ENCODE peak calls at places on chromosomes 3 and 15, in ten cellular contexts. A is astrocyte of the spinal cord; T is skeletal muscle cell; V is mucosa of gallbladder; Y is DMS153; S is hepatic stellate cell; U is esophagus squamous epithelium; M is vagina; E is nephron progenitor cell; I is activated naive CD4-positive, alpha-beta T cell treated with anti-CD3 and anti-CD28 coated beads, Interleukin-2, amount 10 ng/mL, durations not matched to agents 7 days and 5 days. O is an unnamed sample.

GRCh38 chr15:65307978-65308377 is 3.5 kb downstream of the RNU5B-1 start:
- DNase-seq in A (no peak), T (no peak), V (no peak), Y (no peak), S (no peak), U (no peak), M (no peak), E (no peak), I (no peak), O (no peak)

GRCh38 chr15:29139540-29140459 is 129.8 kb downstream of the NSMCE3 start:
- DNase-seq in A (peak; percentile 55), T (no peak), V (no peak), Y (no peak), S (peak; percentile 81), U (no peak), M (no peak), E (peak; percentile 81), I (peak; percentile 61), O (no peak)

GRCh38 chr15:51092480-51092879 is 2.2 kb downstream of the TNFAIP8L3 start:
- DNase-seq in A (no peak), T (no peak), V (no peak), Y (no peak), S (no peak), U (no peak), M (no peak), E (no peak), I (no peak), O (no peak)

GRCh38 chr3:32403663-32404062 is 12.0 kb downstream of the CMTM7 start:
- DNase-seq in A (no peak), T (no peak), V (no peak), Y (no peak), S (no peak), U (no peak), M (no peak), E (no peak), I (no peak), O (no peak)

GRCh38 chr3:184560531-184560930 is 1.1 kb upstream of the EPHB3 start:
- DNase-seq in A (no peak), T (no peak), V (no peak), Y (no peak), S (no peak), U (no peak), M (no peak), E (no peak), I (no peak), O (no peak)

GRCh38 chr3:16871915-16872842 is 12.6 kb upstream of the PLCL2 start:
- DNase-seq in A (no peak), T (peak; percentile 27), V (no peak), Y (no peak), S (no peak), U (no peak), M (no peak), E (no peak), I (no peak), O (no peak)

GRCh38 chr3:129276385-129276784 is 2.3 kb upstream of the HMCES start:
- DNase-seq in A (no peak), T (no peak), V (no peak), Y (no peak), S (no peak), U (no peak), M (no peak), E (no peak), I (no peak), O (peak; percentile 61)

GRCh38 chr3:196422976-196423781 is 9.0 kb downstream of the UBXN7 start:
- DNase-seq in A (peak; percentile 15), T (peak; percentile 55), V (peak; percentile 29), Y (peak; percentile 35), S (peak; percentile 16), U (no peak), M (no peak), E (no peak), I (no peak), O (no peak)

GRCh38 chr3:64489361-64490044 is 198.3 kb downstream of the ADAMTS9 start:
- DNase-seq in A (no peak), T (no peak), V (peak; percentile 61), Y (peak; percentile 53), S (no peak), U (no peak), M (no peak), E (peak; percentile 89), I (no peak), O (no peak)

GRCh38 chr3:57896046-57896445 is 112.2 kb upstream of the FLNB start:
- DNase-seq in A (no peak), T (no peak), V (no peak), Y (no peak), S (no peak), U (no peak), M (no peak), E (no peak), I (no peak), O (no peak)

GRCh38 chr3:184688872-184689271 is 23.0 kb downstream of the MAGEF1 start:
- DNase-seq in A (no peak), T (no peak), V (no peak), Y (no peak), S (no peak), U (no peak), M (no peak), E (no peak), I (no peak), O (no peak)

GRCh38 chr15:78104119-78104479 is 11.7 kb downstream of the SH2D7 start:
- DNase-seq in A (no peak), T (no peak), V (no peak), Y (no peak), S (no peak), U (no peak), M (no peak), E (no peak), I (no peak), O (no peak)

GRCh38 chr3:53056442-53056841 is 10.6 kb upstream of the SFMBT1 start:
- DNase-seq in A (no peak), T (no peak), V (no peak), Y (no peak), S (no peak), U (no peak), M (no peak), E (no peak), I (no peak), O (no peak)

GRCh38 chr3:171194965-171195364 is 168.4 kb upstream of the SLC2A2 start:
- DNase-seq in A (no peak), T (no peak), V (no peak), Y (no peak), S (no peak), U (no peak), M (no peak), E (no peak), I (no peak), O (no peak)

GRCh38 chr3:109874900-109875735 is 537.8 kb upstream of the DPPA4 start:
- DNase-seq in A (no peak), T (no peak), V (no peak), Y (no peak), S (no peak), U (no peak), M (no peak), E (no peak), I (no peak), O (no peak)

GRCh38 chr15:74062671-74063070 is 19.7 kb downstream of the GOLGA6A start:
- DNase-seq in A (no peak), T (no peak), V (no peak), Y (no peak), S (no peak), U (no peak), M (no peak), E (no peak), I (no peak), O (no peak)

GRCh38 chr3:109114746-109115145 is 3.2 kb downstream of the MORC1 start:
- DNase-seq in A (no peak), T (no peak), V (no peak), Y (no peak), S (no peak), U (no peak), M (no peak), E (no peak), I (no peak), O (no peak)

GRCh38 chr15:40782609-40783227 is 12.9 kb downstream of the C15orf62 start:
- DNase-seq in A (no peak), T (no peak), V (peak; percentile 70), Y (peak; percentile 29), S (no peak), U (no peak), M (no peak), E (peak; percentile 67), I (peak; percentile 87), O (peak; percentile 76)

GRCh38 chr3:121992601-121993560 is 29.2 kb downstream of the ILDR1 start:
- DNase-seq in A (no peak), T (no peak), V (no peak), Y (no peak), S (no peak), U (no peak), M (no peak), E (no peak), I (no peak), O (no peak)

GRCh38 chr3:58731673-58732072 is 65.1 kb upstream of the FAM3D start:
- DNase-seq in A (no peak), T (no peak), V (no peak), Y (no peak), S (no peak), U (no peak), M (no peak), E (no peak), I (no peak), O (no peak)

GRCh38 chr3:58005662-58006061 is 2.6 kb upstream of the FLNB start:
- DNase-seq in A (peak; percentile 60), T (peak; percentile 54), V (no peak), Y (no peak), S (peak; percentile 55), U (no peak), M (no peak), E (no peak), I (no peak), O (no peak)

GRCh38 chr3:149765762-149766334 is 13.6 kb upstream of the COMMD2 start:
- DNase-seq in A (peak; percentile 54), T (peak; percentile 10), V (no peak), Y (no peak), S (no peak), U (no peak), M (no peak), E (no peak), I (no peak), O (no peak)

GRCh38 chr3:196749125-196749524 is 9.5 kb downstream of the PAK2 start:
- DNase-seq in A (no peak), T (no peak), V (no peak), Y (no peak), S (no peak), U (no peak), M (no peak), E (no peak), I (no peak), O (no peak)

GRCh38 chr15:74289671-74290070 is 53.5 kb downstream of the CCDC33 start:
- DNase-seq in A (no peak), T (no peak), V (no peak), Y (no peak), S (no peak), U (no peak), M (no peak), E (no peak), I (no peak), O (no peak)

GRCh38 chr3:133854971-133855370 is 40.7 kb downstream of the RAB6B start:
- DNase-seq in A (no peak), T (no peak), V (no peak), Y (no peak), S (no peak), U (no peak), M (no peak), E (no peak), I (no peak), O (no peak)

GRCh38 chr15:57784081-57784488 is 77.6 kb downstream of the POLR2M start:
- DNase-seq in A (peak; percentile 34), T (no peak), V (no peak), Y (no peak), S (no peak), U (no peak), M (no peak), E (no peak), I (no peak), O (no peak)

GRCh38 chr3:64686446-64686908 is 1.3 kb downstream of the ADAMTS9 start:
- DNase-seq in A (no peak), T (no peak), V (no peak), Y (no peak), S (peak; percentile 47), U (no peak), M (no peak), E (peak; percentile 55), I (no peak), O (no peak)

GRCh38 chr15:23823508-23823907 is 136.4 kb upstream of the NDN start:
- DNase-seq in A (no peak), T (no peak), V (no peak), Y (no peak), S (no peak), U (no peak), M (no peak), E (peak; percentile 13), I (no peak), O (no peak)